ENCODE peak calls at places on chromosomes 5 and 9, in five cellular contexts. Y is H54, S is NCI-H524, U is COR-L47, O is GM04504. P is an unnamed sample.

GRCh38 chr5:67140413-67140812 is 56.2 kb downstream of the CD180 start:
- DNase-seq in O (no peak), U (no peak), S (no peak), Y (no peak), P (no peak)

GRCh38 chr5:32505718-32506117 is 61.2 kb upstream of the ZFR start:
- DNase-seq in S (no peak), O (peak), U (no peak), Y (no peak), P (no peak)

GRCh38 chr9:32671333-32671732 is 35.9 kb upstream of the TAF1L start:
- DNase-seq in O (no peak), S (no peak), Y (no peak), U (no peak), P (no peak)

GRCh38 chr9:94300470-94301301 is 27.8 kb downstream of the NUTM2F start:
- DNase-seq in O (no peak), U (no peak), Y (no peak), S (no peak), P (no peak)

GRCh38 chr5:101505891-101506570 is 602.9 kb upstream of the ST8SIA4 start:
- DNase-seq in S (no peak), Y (no peak), U (no peak), O (no peak), P (no peak)

GRCh38 chr5:69129413-69129812 is 35.6 kb downstream of the SLC30A5 start:
- DNase-seq in S (no peak), Y (no peak), U (no peak), O (peak), P (no peak)

GRCh38 chr9:28951945-28952344 is 1378.7 kb upstream of the C9orf72 start:
- DNase-seq in U (no peak), O (no peak), S (no peak), Y (no peak), P (no peak)

GRCh38 chr9:1458503-1458902 is 408.3 kb downstream of the DMRT2 start:
- DNase-seq in Y (peak), O (peak), S (peak), U (no peak), P (no peak)

GRCh38 chr9:91655215-91655614 is 231.6 kb upstream of the NFIL3 start:
- DNase-seq in U (no peak), Y (no peak), S (no peak), O (no peak), P (no peak)

GRCh38 chr5:135335031-135335828 is 63.8 kb downstream of the MACROH2A1 start:
- DNase-seq in O (no peak), S (no peak), U (no peak), Y (no peak), P (no peak)

GRCh38 chr9:126127591-126127990 is 199.0 kb upstream of the MVB12B start:
- DNase-seq in Y (no peak), U (no peak), O (no peak), S (no peak), P (no peak)

GRCh38 chr5:132179410-132179809 is 48.2 kb downstream of the P4HA2 start:
- DNase-seq in Y (no peak), S (no peak), U (no peak), O (no peak), P (no peak)